ENCODE peak calls at places on chromosomes 4 and X, in nine cellular contexts. E is tibial artery, Q is sigmoid colon, S is left lung, V is IMR-90, N is psoas muscle, G is body of pancreas, O is astrocyte of the spinal cord, K is mammary epithelial cell. L is an unnamed sample.

GRCh38 chr4:89486042-89486441 is 178.4 kb upstream of the GPRIN3 start:
- DNase-seq in E (no peak), Q (no peak), S (no peak), V (peak), N (no peak), G (no peak), O (peak), K (peak), L (no peak)

GRCh38 chrX:48989483-48989882 is 12.6 kb downstream of the GRIPAP1 start:
- DNase-seq in E (no peak), Q (peak), S (peak), V (no peak), N (no peak), G (no peak), O (no peak), K (no peak), L (no peak)

GRCh38 chrX:111431007-111431406 is 19.0 kb upstream of the DCX start:
- DNase-seq in E (no peak), Q (no peak), S (no peak), V (no peak), N (no peak), G (no peak), O (no peak), K (no peak), L (no peak)

GRCh38 chr4:5791654-5792053 is 80.7 kb downstream of the EVC start:
- DNase-seq in E (peak), Q (peak), S (no peak), V (no peak), N (no peak), G (no peak), O (no peak), K (no peak), L (no peak)

GRCh38 chr4:80094191-80094590 is 21.2 kb upstream of the ANTXR2 start:
- DNase-seq in E (no peak), Q (no peak), S (no peak), V (peak), N (no peak), G (no peak), O (no peak), K (no peak), L (no peak)

GRCh38 chr4:115675721-115676120 is 562.3 kb upstream of the NDST4 start:
- DNase-seq in E (no peak), Q (no peak), S (no peak), V (no peak), N (no peak), G (no peak), O (peak), K (peak), L (no peak)

GRCh38 chr4:92387459-92388069 is 83.8 kb downstream of the GRID2 start:
- DNase-seq in E (no peak), Q (no peak), S (no peak), V (peak), N (no peak), G (peak), O (peak), K (peak), L (no peak)

GRCh38 chr4:84967292-84967651 is 782 bp upstream of the WDFY3 start:
- DNase-seq in E (no peak), Q (no peak), S (no peak), V (peak), N (no peak), G (peak), O (peak), K (no peak), L (peak)

GRCh38 chrX:10175317-10175871 is 18.6 kb downstream of the CLCN4 start:
- DNase-seq in E (no peak), Q (peak), S (no peak), V (peak), N (no peak), G (no peak), O (peak), K (no peak), L (no peak)

GRCh38 chr4:140049924-140050681 is 103.9 kb downstream of the MAML3 start:
- DNase-seq in E (no peak), Q (no peak), S (no peak), V (peak), N (no peak), G (no peak), O (peak), K (no peak), L (no peak)

GRCh38 chr4:180617203-180617602 is 1626.0 kb upstream of the TENM3 start:
- DNase-seq in E (no peak), Q (no peak), S (no peak), V (peak), N (no peak), G (no peak), O (peak), K (peak), L (no peak)

GRCh38 chrX:15947648-15948317 is 93.2 kb upstream of the AP1S2 start:
- DNase-seq in E (no peak), Q (no peak), S (no peak), V (peak), N (no peak), G (no peak), O (peak), K (peak), L (no peak)

GRCh38 chr4:6942238-6942800 is 32.7 kb downstream of the TBC1D14 start:
- DNase-seq in E (no peak), Q (no peak), S (no peak), V (peak), N (peak), G (peak), O (peak), K (peak), L (no peak)

GRCh38 chr4:126973201-126973600 is 659.6 kb upstream of the INTU start:
- DNase-seq in E (no peak), Q (no peak), S (no peak), V (no peak), N (no peak), G (no peak), O (no peak), K (no peak), L (no peak)

GRCh38 chr4:140150886-140151699 is 2.9 kb downstream of the MAML3 start:
- DNase-seq in E (peak), Q (peak), S (peak), V (peak), N (peak), G (peak), O (peak), K (peak), L (peak)

GRCh38 chr4:142350886-142351285 is 495.2 kb downstream of the INPP4B start:
- DNase-seq in E (no peak), Q (no peak), S (no peak), V (peak), N (no peak), G (no peak), O (peak), K (no peak), L (peak)

GRCh38 chr4:103150677-103151076 is 47.5 kb downstream of the CENPE start:
- DNase-seq in E (no peak), Q (no peak), S (no peak), V (peak), N (no peak), G (no peak), O (no peak), K (peak), L (no peak)

GRCh38 chr4:104967034-104967401 is 179.7 kb upstream of the TET2 start:
- DNase-seq in E (no peak), Q (no peak), S (peak), V (no peak), N (no peak), G (no peak), O (no peak), K (peak), L (peak)

GRCh38 chr4:66554844-66555243 is 884.6 kb upstream of the EPHA5 start:
- DNase-seq in E (no peak), Q (no peak), S (no peak), V (no peak), N (no peak), G (no peak), O (no peak), K (peak), L (no peak)

GRCh38 chr4:66558651-66559050 is 888.4 kb upstream of the EPHA5 start:
- DNase-seq in E (no peak), Q (no peak), S (no peak), V (no peak), N (no peak), G (no peak), O (peak), K (no peak), L (no peak)

GRCh38 chr4:66562276-66562806 is 892.1 kb upstream of the EPHA5 start:
- DNase-seq in E (no peak), Q (no peak), S (no peak), V (no peak), N (no peak), G (no peak), O (peak), K (peak), L (no peak)

GRCh38 chr4:66555301-66555700 is 885.0 kb upstream of the EPHA5 start:
- DNase-seq in E (no peak), Q (no peak), S (no peak), V (peak), N (no peak), G (no peak), O (peak), K (peak), L (no peak)

DNA sequence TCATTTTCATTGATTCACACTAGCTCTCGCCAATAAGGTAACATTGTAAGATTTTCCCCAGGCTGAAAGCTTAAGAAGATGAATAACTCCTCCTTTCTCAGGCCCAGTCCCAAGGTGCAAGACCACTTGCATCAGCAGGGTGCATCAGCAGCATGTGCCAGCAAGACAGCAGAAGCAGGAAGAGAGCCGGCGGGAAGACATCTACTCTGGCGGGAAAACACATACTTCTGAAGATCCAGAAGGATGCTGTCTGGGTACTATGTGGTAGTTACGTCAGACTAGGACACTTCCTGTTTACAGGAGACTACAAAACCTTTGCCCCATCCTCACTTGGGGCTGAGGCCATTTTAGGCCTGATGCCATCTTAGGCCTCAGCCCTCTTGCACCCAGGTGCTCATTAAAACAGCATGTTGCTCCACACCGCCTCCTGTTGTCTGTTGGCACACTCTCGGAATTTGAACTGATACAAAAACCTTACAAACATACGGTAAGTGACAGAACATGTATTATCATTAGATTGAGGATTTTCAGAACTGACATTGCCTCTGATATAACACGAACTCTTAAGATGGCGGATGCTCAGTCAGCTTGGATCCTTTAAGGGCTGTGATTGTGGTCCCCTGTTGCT is 886.5 kb upstream of the EPHA5 start:
- DNase-seq in E (no peak), Q (no peak), S (no peak), V (no peak), N (no peak), G (no peak), O (no peak), K (no peak), L (no peak)
- TF ChIP-seq CTCF in E (no peak), Q (no peak), S (no peak), V (no peak), N (no peak), G (no peak), O (no peak), K (no peak), L (no peak)

GRCh38 chr4:123299212-123299651 is 97.4 kb upstream of the SPRY1 start:
- DNase-seq in E (no peak), Q (no peak), S (no peak), V (peak), N (no peak), G (no peak), O (peak), K (peak), L (no peak)
- H3K4me3 ChIP-seq in E (no peak), Q (no peak), S (no peak), V (no peak), N (no peak), G (no peak), O (no peak), K (no peak), L (no peak)

DNA sequence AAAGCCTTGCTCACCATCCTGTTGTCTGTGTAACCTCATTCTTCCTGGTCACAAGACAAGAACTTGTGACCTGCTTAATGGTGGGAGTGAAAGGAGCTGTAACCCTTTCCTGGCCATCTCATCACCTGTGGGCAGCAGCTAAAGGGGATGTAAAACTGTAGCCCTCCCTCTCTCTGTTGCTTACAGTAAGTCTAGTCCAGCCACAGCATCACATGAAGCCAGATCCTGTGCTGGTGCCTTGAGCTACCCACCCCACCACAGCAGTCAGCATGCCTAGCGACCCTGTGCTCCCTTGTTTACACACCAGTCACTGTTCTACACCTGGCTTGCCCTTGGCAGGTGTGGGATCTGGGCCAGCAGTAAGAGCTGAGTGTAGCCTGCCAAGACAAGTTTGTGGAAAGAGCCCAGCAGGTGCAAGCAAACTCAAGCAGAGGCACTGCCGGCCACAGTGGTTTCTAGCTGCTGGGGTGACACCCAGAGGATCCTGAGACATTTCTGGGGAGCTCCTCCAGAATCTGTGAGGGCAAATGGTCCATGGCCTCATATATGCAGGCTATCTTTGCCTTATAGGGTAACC is 41.0 kb downstream of the UGT2B28 start:
- DNase-seq in E (no peak), Q (no peak), S (no peak), V (no peak), N (no peak), G (peak), O (no peak), K (peak), L (no peak)
- TF ChIP-seq CTCF in E (no peak), Q (no peak), S (no peak), V (no peak), N (no peak), G (no peak), O (no peak), K (no peak), L (no peak)

DNA sequence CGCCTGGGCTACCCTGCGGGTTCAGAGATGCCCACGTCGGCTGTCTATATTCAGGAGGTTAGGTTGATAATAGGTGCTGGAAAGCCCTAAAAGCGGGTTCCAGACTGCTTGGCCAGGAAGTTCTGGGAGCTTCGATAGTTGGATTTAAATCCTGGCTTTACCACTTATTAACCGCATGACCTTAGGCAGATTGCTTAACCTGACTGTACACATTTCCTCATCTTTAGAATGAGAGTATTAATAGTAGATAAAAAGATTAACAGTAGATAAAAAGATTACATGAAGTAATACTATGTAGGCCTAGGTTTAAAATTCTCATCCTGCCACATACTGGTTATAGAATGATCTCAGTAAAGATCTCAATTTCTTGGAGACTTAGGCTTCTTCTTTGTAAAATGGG is 75.0 kb upstream of the ESX1 start:
- DNase-seq in E (no peak), Q (no peak), S (no peak), V (no peak), N (no peak), G (no peak), O (no peak), K (no peak), L (no peak)
- H3K4me3 ChIP-seq in E (no peak), Q (no peak), S (no peak), V (no peak), N (no peak), G (no peak), O (no peak), K (no peak), L (no peak)